ENCODE peak calls at places on chromosomes 2 and 18, in eight cellular contexts. G is endodermal cell, A is right atrium auricular region, M is AG10803, T is IMR-90, I is heart left ventricle, E is thyroid gland, W is fibroblast of pulmonary artery. R is an unnamed sample.

GRCh38 chr2:236359426-236359825 is 95.2 kb upstream of the ASB18 start:
- DNase-seq in E (no peak), I (no peak), G (peak), M (no peak), W (no peak), A (peak), T (no peak), R (no peak)

GRCh38 chr2:121004271-121004812 is 268.7 kb downstream of the GLI2 start:
- DNase-seq in W (no peak), G (no peak), M (no peak), A (peak), E (no peak), I (no peak), T (no peak), R (no peak)

GRCh38 chr2:86238354-86238753 is 39.1 kb downstream of the MRPL35 start:
- DNase-seq in E (no peak), M (no peak), A (no peak), T (no peak), I (no peak), G (no peak), W (no peak), R (no peak)

GRCh38 chr2:101106453-101107181 is 44.6 kb downstream of the TBC1D8 start:
- DNase-seq in E (no peak), I (no peak), M (no peak), A (no peak), G (no peak), W (no peak), T (peak), R (no peak)

GRCh38 chr2:70686577-70687460 is 81.2 kb downstream of the ADD2 start:
- DNase-seq in I (no peak), E (no peak), T (peak), G (peak), M (peak), W (peak), A (no peak), R (no peak)

GRCh38 chr18:48024891-48025660 is 94.6 kb upstream of the SMAD2 start:
- DNase-seq in G (no peak), T (no peak), E (no peak), I (no peak), M (no peak), W (no peak), A (no peak), R (no peak)

GRCh38 chr2:112588611-112589045 is 4.2 kb downstream of the CHCHD5 start:
- DNase-seq in A (no peak), G (no peak), W (no peak), E (no peak), M (no peak), T (no peak), I (no peak), R (peak)

GRCh38 chr2:212157011-212157410 is 381.6 kb downstream of the ERBB4 start:
- DNase-seq in M (peak), T (peak), E (no peak), G (no peak), I (no peak), A (no peak), W (peak), R (no peak)

GRCh38 chr2:170505631-170506270 is 209.4 kb upstream of the SP5 start:
- DNase-seq in W (peak), M (no peak), E (peak), G (peak), I (peak), A (peak), T (no peak), R (no peak)

GRCh38 chr2:69138247-69138754 is 125.3 kb downstream of the ANTXR1 start:
- DNase-seq in E (no peak), T (peak), M (peak), G (peak), W (peak), A (no peak), I (no peak), R (peak)

GRCh38 chr2:176087330-176088047 is 3.7 kb upstream of the EVX2 start:
- DNase-seq in T (no peak), I (no peak), E (no peak), M (no peak), G (peak), A (no peak), W (no peak), R (no peak)

GRCh38 chr2:8989536-8990079 is 13.9 kb downstream of the MBOAT2 start:
- DNase-seq in E (no peak), M (no peak), W (no peak), I (no peak), G (no peak), T (no peak), A (no peak), R (no peak)

GRCh38 chr2:239558661-239559060 is 157.8 kb upstream of the HDAC4 start:
- DNase-seq in T (no peak), M (no peak), G (no peak), E (no peak), A (no peak), W (no peak), I (no peak), R (no peak)

GRCh38 chr2:85017436-85018048 is 46.6 kb downstream of the KCMF1 start:
- DNase-seq in A (no peak), I (no peak), E (no peak), W (peak), T (peak), M (no peak), G (no peak), R (no peak)

GRCh38 chr18:79496978-79497637 is 101.4 kb downstream of the NFATC1 start:
- DNase-seq in I (peak), A (no peak), W (peak), G (no peak), T (peak), E (peak), M (peak), R (peak)

GRCh38 chr2:234206738-234207137 is 156.2 kb downstream of the SPP2 start:
- DNase-seq in I (no peak), M (no peak), G (no peak), W (no peak), A (no peak), T (no peak), E (no peak), R (no peak)

GRCh38 chr2:159292157-159292556 is 5.7 kb upstream of the WDSUB1 start:
- DNase-seq in G (peak), E (no peak), I (no peak), M (no peak), T (no peak), A (no peak), W (no peak), R (no peak)

GRCh38 chr2:68282814-68283812 is 30.8 kb upstream of the PPP3R1 start:
- DNase-seq in A (no peak), G (no peak), E (no peak), T (peak), I (no peak), M (peak), W (peak), R (no peak)

GRCh38 chr2:212667751-212668316 is 129.2 kb upstream of the ERBB4 start:
- DNase-seq in W (no peak), E (no peak), A (no peak), I (no peak), M (no peak), G (no peak), T (no peak), R (no peak)

GRCh38 chr2:217695033-217695520 is 307.7 kb downstream of the TNS1 start:
- DNase-seq in I (no peak), E (no peak), G (peak), M (peak), T (peak), W (peak), A (peak), R (no peak)

GRCh38 chr2:235594041-235594440 is 100.2 kb downstream of the AGAP1 start:
- DNase-seq in E (no peak), G (no peak), I (no peak), W (peak), A (no peak), T (peak), M (peak), R (peak)

GRCh38 chr18:53991202-53991601 is 233.3 kb downstream of the MBD2 start:
- DNase-seq in G (no peak), W (peak), A (no peak), T (no peak), M (peak), I (no peak), E (no peak), R (no peak)

GRCh38 chr2:99032786-99033185 is 96.8 kb upstream of the CRACDL start:
- DNase-seq in M (no peak), G (no peak), W (no peak), T (no peak), E (no peak), A (no peak), I (no peak), R (no peak)

GRCh38 chr18:59056706-59057492 is 82.8 kb upstream of the SEC11C start:
- DNase-seq in W (peak), M (peak), E (peak), G (peak), A (peak), I (peak), T (peak), R (peak)

GRCh38 chr2:102120261-102121259 is 22.0 kb upstream of the IL1R1 start:
- DNase-seq in A (no peak), I (no peak), G (no peak), E (peak), W (no peak), T (no peak), M (no peak), R (peak)

GRCh38 chr18:34222025-34222395 is 2.7 kb downstream of the NOL4 start:
- DNase-seq in E (peak), T (no peak), I (no peak), M (no peak), W (no peak), A (no peak), G (peak), R (no peak)

GRCh38 chr2:219175928-219176817 is 552 bp downstream of the CNPPD1 start:
- DNase-seq in A (peak), T (peak), E (peak), G (no peak), W (peak), I (peak), M (peak), R (no peak)

GRCh38 chr2:20925265-20925889 is 102.5 kb upstream of the LDAH start:
- DNase-seq in I (no peak), W (peak), A (no peak), T (no peak), G (peak), E (no peak), M (no peak), R (no peak)

GRCh38 chr2:224957540-224958465 is 84.5 kb downstream of the DOCK10 start:
- DNase-seq in M (no peak), T (no peak), A (no peak), G (no peak), W (no peak), I (no peak), E (no peak), R (no peak)

GRCh38 chr2:112150447-112150846 is 12.3 kb downstream of the FBLN7 start:
- DNase-seq in G (no peak), I (no peak), E (no peak), W (peak), M (peak), A (peak), T (peak), R (no peak)

GRCh38 chr2:32453242-32454062 is 96.6 kb downstream of the BIRC6 start:
- DNase-seq in M (no peak), W (peak), G (no peak), I (no peak), E (no peak), T (peak), A (no peak), R (no peak)

GRCh38 chr2:186459009-186459408 is 27.1 kb upstream of the ZC3H15 start:
- DNase-seq in M (peak), E (no peak), T (peak), W (peak), G (no peak), A (no peak), I (no peak), R (peak)

GRCh38 chr18:5197032-5197434 is at the start of gene AKAIN1:
- DNase-seq in E (peak), W (peak), G (peak), M (peak), T (peak), I (peak), A (no peak), R (no peak)

GRCh38 chr2:9211496-9211895 is 4.9 kb downstream of the ASAP2 start:
- DNase-seq in M (peak), I (no peak), T (no peak), A (peak), W (peak), E (no peak), G (no peak), R (no peak)

GRCh38 chr2:208501217-208501616 is 94.6 kb downstream of the PTH2R start:
- DNase-seq in I (no peak), A (no peak), W (no peak), M (no peak), G (peak), T (no peak), E (no peak), R (no peak)

GRCh38 chr2:138276367-138276766 is 225.2 kb upstream of the SPOPL start:
- DNase-seq in T (peak), A (no peak), I (no peak), M (no peak), W (no peak), G (peak), E (no peak), R (no peak)

GRCh38 chr2:190859347-190860297 is 21.0 kb upstream of the GLS start:
- DNase-seq in E (no peak), T (peak), W (peak), G (peak), A (no peak), M (peak), I (no peak), R (no peak)

DNA sequence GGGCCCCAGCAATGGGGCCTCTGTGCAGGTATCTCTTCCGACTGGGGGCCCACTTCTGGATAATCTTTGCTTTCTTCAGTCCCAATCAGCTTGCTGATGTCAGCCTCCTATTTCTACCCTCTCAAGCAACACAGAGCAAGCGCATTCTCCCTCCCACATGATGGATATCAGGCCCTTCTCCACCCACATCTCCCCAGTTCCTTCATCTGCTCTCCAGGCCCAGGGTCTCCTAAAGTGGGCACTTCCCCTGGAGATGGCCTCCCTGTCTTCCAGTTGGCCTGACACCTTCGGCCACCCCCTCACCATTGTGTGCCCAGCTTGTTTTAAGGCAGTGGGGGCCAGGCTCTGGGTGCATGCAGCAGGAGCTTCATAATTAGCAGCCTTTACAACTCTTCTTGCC is 96.6 kb upstream of the MCFD2 start:
- DNase-seq in W (no peak), E (no peak), T (no peak), A (no peak), G (no peak), M (no peak), I (no peak), R (no peak)
- H3K4me3 ChIP-seq in W (no peak), E (no peak), T (no peak), A (no peak), G (no peak), M (no peak), I (no peak), R (no peak)

GRCh38 chr2:10448646-10449480 is 736 bp upstream of the ODC1 start:
- DNase-seq in G (peak), E (peak), I (no peak), T (peak), M (peak), W (peak), A (peak), R (no peak)
- TF ChIP-seq CTCF in G (peak), E (peak), I (no peak), T (peak), M (peak), W (no peak), A (peak), R (peak)

DNA sequence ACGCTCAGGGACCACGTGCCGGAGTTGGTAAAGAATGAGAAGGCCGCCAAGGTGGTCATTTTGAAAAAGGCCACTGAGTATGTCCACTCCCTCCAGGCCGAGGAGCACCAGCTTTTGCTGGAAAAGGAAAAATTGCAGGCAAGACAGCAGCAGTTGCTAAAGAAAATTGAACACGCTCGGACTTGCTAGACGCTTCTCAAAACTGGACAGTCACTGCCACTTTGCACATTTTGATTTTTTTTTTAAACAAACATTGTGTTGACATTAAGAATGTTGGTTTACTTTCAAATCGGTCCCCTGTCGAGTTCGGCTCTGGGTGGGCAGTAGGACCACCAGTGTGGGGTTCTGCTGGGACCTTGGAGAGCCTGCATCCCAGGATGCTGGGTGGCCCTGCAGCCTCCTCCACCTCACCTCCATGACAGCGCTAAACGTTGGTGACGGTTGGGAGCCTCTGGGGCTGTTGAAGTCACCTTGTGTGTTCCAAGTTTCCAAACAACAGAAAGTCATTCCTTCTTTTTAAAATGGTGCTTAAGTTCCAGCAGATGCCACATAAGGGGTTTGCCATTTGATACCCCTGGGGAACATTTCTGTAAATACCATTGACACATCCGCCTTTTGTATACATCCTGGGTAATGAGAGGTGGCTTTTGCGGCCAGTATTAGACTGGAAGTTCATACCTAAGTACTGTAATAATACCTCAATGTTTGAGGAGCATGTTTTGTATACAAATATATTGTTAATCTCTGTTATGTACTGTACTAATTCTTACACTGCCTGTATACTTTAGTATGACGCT is 5.8 kb downstream of the MYCN start:
- DNase-seq in G (no peak), M (no peak), T (no peak), A (no peak), E (no peak), I (no peak), W (no peak), R (no peak)
- H3K4me3 ChIP-seq in G (no peak), M (no peak), T (no peak), A (no peak), E (no peak), I (no peak), W (no peak), R (no peak)

GRCh38 chr18:75041586-75041985 is 167.4 kb downstream of the PTGR3 start:
- DNase-seq in A (no peak), W (peak), M (peak), G (no peak), I (no peak), E (no peak), T (peak), R (no peak)
- TF ChIP-seq CTCF in A (peak), W (peak), M (peak), G (peak), I (no peak), E (peak), T (peak), R (peak)

GRCh38 chr2:117199511-117199910 is 615.0 kb upstream of the DDX18 start:
- DNase-seq in E (no peak), W (no peak), T (no peak), M (no peak), G (no peak), A (no peak), I (no peak), R (peak)
- H3K4me3 ChIP-seq in E (no peak), W (no peak), T (no peak), M (no peak), G (no peak), A (no peak), I (no peak), R (no peak)

R was measured in LNCaP clone FGC.